ENCODE peak calls at places on chromosomes 12 and 14, in seven cellular contexts. H, Y, G, S, J, B and Q are unnamed samples.
A peak's percentile ranks its signal among the peaks of the same experiment; 100 is the strongest.

GRCh38 chr12:116898675-116899074 is 12.1 kb upstream of the FBXW8 start:
- DNase-seq in G (no peak), J (no peak), S (no peak), B (no peak), H (no peak), Y (no peak), Q (no peak)

GRCh38 chr14:75793806-75794205 is 132.8 kb downstream of the TTLL5 start:
- DNase-seq in S (no peak), H (no peak), J (peak; percentile 46), B (no peak), G (no peak), Y (no peak), Q (no peak)

GRCh38 chr12:26631846-26632245 is 201.1 kb downstream of the ITPR2 start:
- DNase-seq in S (no peak), Y (no peak), B (no peak), J (peak; percentile 57), H (no peak), G (no peak), Q (no peak)

GRCh38 chr12:51891843-51892242 is 3.9 kb downstream of the ANKRD33 start:
- DNase-seq in S (no peak), B (no peak), H (no peak), Y (no peak), J (peak; percentile 53), G (no peak), Q (no peak)

GRCh38 chr12:91108196-91108595 is 3.1 kb downstream of the LUM start:
- DNase-seq in B (no peak), H (no peak), J (no peak), S (no peak), Y (no peak), G (no peak), Q (no peak)

GRCh38 chr12:72230589-72230988 is 41.6 kb upstream of the TRHDE start:
- DNase-seq in S (no peak), B (no peak), H (no peak), J (peak; percentile 43), G (no peak), Y (no peak), Q (no peak)

GRCh38 chr12:5388581-5389535 is 43.0 kb upstream of the NTF3 start:
- DNase-seq in J (no peak), H (no peak), S (no peak), G (no peak), Y (no peak), B (no peak), Q (no peak)

GRCh38 chr12:86666311-86666710 is 410.1 kb upstream of the MGAT4C start:
- DNase-seq in B (no peak), G (no peak), J (peak; percentile 12), Y (no peak), S (no peak), H (no peak), Q (no peak)

GRCh38 chr12:48972213-48973021 is 882 bp upstream of the WNT10B start:
- DNase-seq in Y (no peak), S (no peak), G (no peak), B (no peak), H (no peak), J (no peak), Q (no peak)

GRCh38 chr14:49688701-49689030 is 652 bp upstream of the POLE2 start:
- DNase-seq in B (no peak), H (no peak), Y (no peak), G (no peak), S (no peak), J (peak; percentile 3), Q (no peak)